ENCODE peak calls at places on chromosomes 13 and 19, in five cellular contexts. One of them, this sample, is unnamed.

GRCh38 chr13:94346261-94347019 is 133.0 kb downstream of the DCT start:
- DNase-seq in trophoblast cell: no peak
- DNase-seq in H9: no peak
- DNase-seq in IMR-90: no peak
- DNase-seq in H1: no peak
- DNase-seq in this sample: no peak

GRCh38 chr13:99606322-99607089 is 105.2 kb downstream of the TM9SF2 start:
- DNase-seq in trophoblast cell: peak
- DNase-seq in H9: peak
- DNase-seq in IMR-90: peak
- DNase-seq in H1: peak
- DNase-seq in this sample: peak

GRCh38 chr19:5355076-5355475 is 14.5 kb upstream of the PTPRS start:
- DNase-seq in trophoblast cell: no peak
- DNase-seq in H9: no peak
- DNase-seq in IMR-90: no peak
- DNase-seq in H1: no peak
- DNase-seq in this sample: no peak

GRCh38 chr19:16143399-16144215 is at the start of gene HSH2D:
- DNase-seq in trophoblast cell: peak
- DNase-seq in H9: peak
- DNase-seq in IMR-90: no peak
- DNase-seq in H1: peak
- DNase-seq in this sample: no peak

GRCh38 chr19:33400856-33401682 is 27.6 kb downstream of the CEBPG start:
- DNase-seq in trophoblast cell: no peak
- DNase-seq in H9: no peak
- DNase-seq in IMR-90: no peak
- DNase-seq in H1: no peak
- DNase-seq in this sample: no peak

GRCh38 chr19:36097036-36097435 is 13.9 kb upstream of the OVOL3 start:
- DNase-seq in trophoblast cell: no peak
- DNase-seq in H9: no peak
- DNase-seq in IMR-90: no peak
- DNase-seq in H1: no peak
- DNase-seq in this sample: no peak

GRCh38 chr19:3818479-3818878 is 32.3 kb upstream of the MATK start:
- DNase-seq in trophoblast cell: peak
- DNase-seq in H9: no peak
- DNase-seq in IMR-90: peak
- DNase-seq in H1: no peak
- DNase-seq in this sample: no peak

GRCh38 chr19:13859361-13859880 is 17.5 kb upstream of the NANOS3 start:
- DNase-seq in trophoblast cell: peak
- DNase-seq in H9: no peak
- DNase-seq in IMR-90: peak
- DNase-seq in H1: no peak
- DNase-seq in this sample: no peak

GRCh38 chr19:50036905-50037304 is 11.1 kb downstream of the ZNF473 start:
- DNase-seq in trophoblast cell: no peak
- DNase-seq in H9: no peak
- DNase-seq in IMR-90: no peak
- DNase-seq in H1: no peak
- DNase-seq in this sample: no peak

GRCh38 chr13:68369739-68370138 is 1139.6 kb upstream of the PCDH9 start:
- DNase-seq in trophoblast cell: no peak
- DNase-seq in H9: no peak
- DNase-seq in IMR-90: no peak
- DNase-seq in H1: no peak
- DNase-seq in this sample: no peak

GRCh38 chr19:50496189-50497029 is 14.6 kb downstream of the JOSD2 start:
- DNase-seq in trophoblast cell: no peak
- DNase-seq in H9: peak
- DNase-seq in IMR-90: no peak
- DNase-seq in H1: no peak
- DNase-seq in this sample: no peak

GRCh38 chr13:43304945-43305344 is 281.6 kb downstream of the DNAJC15 start:
- DNase-seq in trophoblast cell: no peak
- DNase-seq in H9: no peak
- DNase-seq in IMR-90: no peak
- DNase-seq in H1: no peak
- DNase-seq in this sample: no peak

GRCh38 chr19:5808120-5808816 is 3.4 kb downstream of the NRTN start:
- DNase-seq in trophoblast cell: no peak
- DNase-seq in H9: no peak
- DNase-seq in IMR-90: no peak
- DNase-seq in H1: no peak
- DNase-seq in this sample: no peak

GRCh38 chr13:80835902-80836301 is 495.0 kb upstream of the SPRY2 start:
- DNase-seq in trophoblast cell: no peak
- DNase-seq in H9: no peak
- DNase-seq in IMR-90: no peak
- DNase-seq in H1: no peak
- DNase-seq in this sample: no peak

GRCh38 chr13:68929055-68929454 is 1178.6 kb upstream of the ATXN8OS start:
- DNase-seq in trophoblast cell: no peak
- DNase-seq in H9: no peak
- DNase-seq in IMR-90: no peak
- DNase-seq in H1: no peak
- DNase-seq in this sample: no peak

GRCh38 chr19:7635670-7636069 is 1.2 kb upstream of the STXBP2 start:
- DNase-seq in trophoblast cell: no peak
- DNase-seq in H9: no peak
- DNase-seq in IMR-90: no peak
- DNase-seq in H1: no peak
- DNase-seq in this sample: no peak

GRCh38 chr19:29784598-29785223 is 27.1 kb upstream of the CCNE1 start:
- DNase-seq in trophoblast cell: no peak
- DNase-seq in H9: no peak
- DNase-seq in IMR-90: no peak
- DNase-seq in H1: no peak
- DNase-seq in this sample: no peak

GRCh38 chr13:50375792-50376191 is 360.5 kb downstream of the KCNRG start:
- DNase-seq in trophoblast cell: no peak
- DNase-seq in H9: no peak
- DNase-seq in IMR-90: peak
- DNase-seq in H1: no peak
- DNase-seq in this sample: no peak

GRCh38 chr19:54439174-54439851 is 9.7 kb upstream of the LENG8 start:
- DNase-seq in trophoblast cell: peak
- DNase-seq in H9: peak
- DNase-seq in IMR-90: no peak
- DNase-seq in H1: peak
- DNase-seq in this sample: no peak

GRCh38 chr13:33764716-33765115 is 53.2 kb upstream of the RFC3 start:
- DNase-seq in trophoblast cell: no peak
- DNase-seq in H9: no peak
- DNase-seq in IMR-90: no peak
- DNase-seq in H1: no peak
- DNase-seq in this sample: no peak

GRCh38 chr13:108195146-108195545 is 20.2 kb downstream of the LIG4 start:
- DNase-seq in trophoblast cell: no peak
- DNase-seq in H9: no peak
- DNase-seq in IMR-90: peak
- DNase-seq in H1: no peak
- DNase-seq in this sample: no peak

GRCh38 chr13:111215081-111216047 is 100.3 kb downstream of the ARHGEF7 start:
- DNase-seq in trophoblast cell: no peak
- DNase-seq in H9: no peak
- DNase-seq in IMR-90: no peak
- DNase-seq in H1: no peak
- DNase-seq in this sample: no peak

GRCh38 chr19:38385804-38386257 is 2.0 kb downstream of the GGN start:
- DNase-seq in trophoblast cell: no peak
- DNase-seq in H9: peak
- DNase-seq in IMR-90: no peak
- DNase-seq in H1: no peak
- DNase-seq in this sample: no peak

GRCh38 chr19:41541990-41542584 is 33.9 kb upstream of the CEACAM21 start:
- DNase-seq in trophoblast cell: peak
- DNase-seq in H9: peak
- DNase-seq in IMR-90: peak
- DNase-seq in H1: peak
- DNase-seq in this sample: peak

GRCh38 chr13:53189162-53189561 is 160.5 kb downstream of the OLFM4 start:
- DNase-seq in trophoblast cell: no peak
- DNase-seq in H9: no peak
- DNase-seq in IMR-90: no peak
- DNase-seq in H1: no peak
- DNase-seq in this sample: no peak

GRCh38 chr19:1235625-1236538 is 1.9 kb downstream of the CBARP start:
- DNase-seq in trophoblast cell: peak
- DNase-seq in H9: no peak
- DNase-seq in IMR-90: peak
- DNase-seq in H1: no peak
- DNase-seq in this sample: no peak

GRCh38 chr19:1237754-1238372 is at the start of gene CBARP:
- DNase-seq in trophoblast cell: no peak
- DNase-seq in H9: no peak
- DNase-seq in IMR-90: no peak
- DNase-seq in H1: peak
- DNase-seq in this sample: no peak

GRCh38 chr19:1236566-1236965 is 1.2 kb downstream of the CBARP start:
- DNase-seq in trophoblast cell: no peak
- DNase-seq in H9: no peak
- DNase-seq in IMR-90: no peak
- DNase-seq in H1: peak
- DNase-seq in this sample: no peak

GRCh38 chr19:1238373-1239303 is 833 bp upstream of the CBARP start:
- DNase-seq in trophoblast cell: no peak
- DNase-seq in H9: no peak
- DNase-seq in IMR-90: no peak
- DNase-seq in H1: peak
- DNase-seq in this sample: no peak

DNA sequence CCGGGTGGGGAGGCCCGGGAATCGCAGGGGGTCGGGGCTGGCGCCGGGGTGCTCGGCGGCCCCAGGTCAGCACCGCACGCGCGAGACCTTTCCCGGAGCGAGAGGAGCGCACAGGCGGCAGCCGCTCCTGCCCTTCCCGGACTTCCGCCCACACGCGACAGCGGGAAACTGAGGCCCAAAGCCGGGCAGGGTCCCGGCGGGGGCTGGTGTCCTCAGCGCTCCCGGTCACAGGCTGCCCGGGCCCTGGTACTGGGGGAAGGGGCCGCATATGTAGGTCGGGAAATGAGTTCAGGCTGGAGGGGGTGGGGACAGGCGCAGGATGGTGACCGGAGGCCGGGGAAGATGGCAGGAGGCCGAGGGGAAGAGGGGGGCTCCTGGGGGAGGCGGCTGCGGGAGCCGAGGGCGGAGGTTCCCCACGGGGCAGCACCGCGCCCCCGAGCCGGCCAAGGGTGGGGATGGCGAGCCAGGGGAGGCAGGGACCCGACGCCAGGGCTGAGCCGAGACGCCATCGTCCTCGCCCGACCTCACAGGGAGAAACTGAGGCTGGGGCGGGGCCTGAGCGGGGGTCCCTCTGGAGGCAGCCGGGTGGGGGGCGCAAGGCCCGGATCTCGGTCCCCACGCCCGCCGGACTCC is 662 bp downstream of the CBARP start:
- DNase-seq in trophoblast cell: no peak
- DNase-seq in H9: no peak
- DNase-seq in IMR-90: no peak
- DNase-seq in H1: peak
- DNase-seq in this sample: no peak
- H3K14ac ChIP-seq in trophoblast cell: peak
- H3K14ac ChIP-seq in H9: peak
- H3K14ac ChIP-seq in IMR-90: peak
- H3K14ac ChIP-seq in H1: no peak
- H3K14ac ChIP-seq in this sample: peak

DNA sequence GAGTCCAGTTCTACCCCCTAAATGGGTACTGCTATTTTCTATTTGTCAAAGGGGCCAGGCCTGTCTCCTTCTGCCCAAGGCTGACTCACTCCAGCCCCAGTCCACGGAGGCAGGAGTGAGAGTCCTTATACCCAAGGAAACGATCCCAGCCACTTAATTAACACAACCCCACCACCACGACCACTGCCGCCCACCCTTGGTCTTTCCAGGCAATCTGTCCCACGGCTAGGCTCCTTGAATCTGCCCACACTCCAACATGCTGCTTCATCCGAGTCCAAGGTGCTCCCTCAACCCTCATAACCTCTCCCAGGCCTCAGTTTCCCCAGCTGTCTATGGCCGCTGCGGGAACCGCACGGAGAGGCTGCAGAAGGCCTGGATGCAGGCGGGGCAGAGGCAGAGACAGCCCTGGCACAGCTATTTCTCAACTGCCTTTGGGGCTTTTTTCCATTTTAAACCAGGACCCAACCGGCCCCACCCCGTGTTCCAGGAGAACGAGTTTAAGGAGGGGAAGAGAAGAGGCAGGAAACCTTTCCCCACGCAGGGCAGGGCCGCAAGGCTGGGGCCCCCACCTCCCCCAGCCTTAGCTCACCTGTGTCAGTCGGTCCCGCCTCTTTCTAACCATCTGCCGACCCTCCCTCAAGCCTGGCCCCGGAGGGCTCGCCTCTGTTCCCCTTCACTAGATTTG is 746 bp downstream of the RAB3D start:
- DNase-seq in trophoblast cell: peak
- DNase-seq in H9: no peak
- DNase-seq in IMR-90: no peak
- DNase-seq in H1: no peak
- DNase-seq in this sample: no peak
- H3K27ac ChIP-seq in trophoblast cell: no peak
- H3K27ac ChIP-seq in H9: no peak
- H3K27ac ChIP-seq in IMR-90: no peak
- H3K27ac ChIP-seq in H1: no peak
- H3K27ac ChIP-seq in this sample: no peak

DNA sequence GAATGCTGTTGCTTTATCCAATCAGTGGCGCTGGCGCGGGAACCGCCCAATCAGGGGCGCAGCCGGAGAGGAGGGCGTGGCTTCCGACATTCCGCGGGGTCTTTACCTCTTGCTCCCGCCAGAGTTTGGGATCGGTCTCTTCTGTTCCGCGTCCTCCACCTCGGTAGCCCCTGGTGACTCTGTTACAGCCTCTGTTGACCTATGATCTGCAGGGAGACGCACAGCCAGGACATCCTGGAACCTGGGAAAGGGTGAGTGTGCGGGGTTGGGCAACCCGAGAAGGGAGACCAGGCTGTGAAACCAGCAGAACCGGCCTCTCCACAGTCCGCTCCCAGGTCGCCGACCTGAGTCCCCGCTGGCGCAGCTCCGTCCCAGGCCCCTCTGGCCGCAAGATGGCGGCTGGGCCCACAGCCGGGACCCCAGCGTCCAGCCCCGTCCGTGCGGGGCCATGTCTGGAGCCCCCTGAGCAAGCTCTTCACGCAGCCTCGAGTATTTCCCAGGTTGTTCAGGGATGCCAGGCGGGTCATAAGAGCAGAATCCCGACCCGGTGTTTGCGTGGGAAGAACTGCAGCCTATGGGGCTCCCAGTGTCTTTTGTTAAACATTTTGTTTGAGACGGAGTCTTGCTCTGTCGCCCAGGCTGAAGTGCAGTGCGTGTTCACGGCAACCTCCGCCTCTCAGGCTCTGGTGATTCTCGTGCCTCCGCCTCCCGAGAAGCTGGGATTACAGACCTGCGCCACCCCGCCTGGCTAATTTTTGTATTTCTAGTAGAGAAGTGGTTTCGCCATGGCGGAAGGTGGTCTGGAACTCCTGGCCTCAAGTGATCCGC is 4.4 kb upstream of the ZNF681 start:
- DNase-seq in trophoblast cell: peak
- DNase-seq in H9: peak
- DNase-seq in IMR-90: peak
- DNase-seq in H1: peak
- DNase-seq in this sample: peak
- H3K4ac ChIP-seq in trophoblast cell: no peak
- H3K4ac ChIP-seq in H9: no peak
- H3K4ac ChIP-seq in IMR-90: no peak
- H3K4ac ChIP-seq in H1: no peak
- H3K4ac ChIP-seq in this sample: peak

GRCh38 chr13:41060723-41061074 is 610 bp upstream of the WBP4 start:
- DNase-seq in trophoblast cell: peak
- DNase-seq in H9: peak
- DNase-seq in IMR-90: no peak
- DNase-seq in H1: peak
- DNase-seq in this sample: peak
- H3K14ac ChIP-seq in trophoblast cell: peak
- H3K14ac ChIP-seq in H9: peak
- H3K14ac ChIP-seq in IMR-90: peak
- H3K14ac ChIP-seq in H1: peak
- H3K14ac ChIP-seq in this sample: peak

This sample was measured in neuronal stem cell.